ENCODE peak calls at places on chromosomes 7 and 10, in six cellular contexts. R, Q, P, J, U and A are unnamed samples.

GRCh38 chr10:49370326-49371100 is 25.4 kb downstream of the DRGX start:
- DNase-seq in U (no peak), J (no peak), Q (no peak), P (no peak), R (no peak), A (no peak)

GRCh38 chr10:67607472-67607871 is 88.5 kb downstream of the CTNNA3 start:
- DNase-seq in J (no peak), Q (no peak), R (no peak), U (no peak), P (peak; percentile 17), A (no peak)

GRCh38 chr10:33008499-33009243 is 50.6 kb upstream of the ITGB1 start:
- DNase-seq in J (peak; percentile 74), Q (no peak), P (peak; percentile 96), U (peak; percentile 84), R (peak; percentile 37), A (peak; percentile 72)

GRCh38 chr7:129456421-129456820 is 22.2 kb downstream of the STRIP2 start:
- DNase-seq in R (no peak), P (no peak), U (no peak), Q (no peak), J (no peak), A (no peak)

GRCh38 chr7:16732828-16733227 is 20.7 kb upstream of the TSPAN13 start:
- DNase-seq in Q (no peak), P (no peak), R (no peak), J (no peak), U (no peak), A (no peak)

GRCh38 chr10:132374176-132374575 is 22.8 kb upstream of the PWWP2B start:
- DNase-seq in R (no peak), Q (peak; percentile 21), J (no peak), P (no peak), U (no peak), A (no peak)

GRCh38 chr10:115950320-115950719 is 322.7 kb downstream of the GFRA1 start:
- DNase-seq in U (no peak), R (no peak), Q (no peak), J (no peak), P (no peak), A (peak; percentile 16)

GRCh38 chr10:5927306-5927705 is 37.3 kb downstream of the FBH1 start:
- DNase-seq in J (no peak), U (no peak), Q (no peak), R (no peak), P (no peak), A (peak; percentile 67)

GRCh38 chr7:123784263-123784662 is 35.5 kb upstream of the WASL start:
- DNase-seq in J (no peak), Q (no peak), R (no peak), P (peak; percentile 63), U (no peak), A (no peak)

GRCh38 chr10:69742928-69743602 is 58.6 kb upstream of the COL13A1 start:
- DNase-seq in P (peak; percentile 75), Q (peak; percentile 67), R (peak; percentile 67), U (peak; percentile 51), J (no peak), A (no peak)

DNA sequence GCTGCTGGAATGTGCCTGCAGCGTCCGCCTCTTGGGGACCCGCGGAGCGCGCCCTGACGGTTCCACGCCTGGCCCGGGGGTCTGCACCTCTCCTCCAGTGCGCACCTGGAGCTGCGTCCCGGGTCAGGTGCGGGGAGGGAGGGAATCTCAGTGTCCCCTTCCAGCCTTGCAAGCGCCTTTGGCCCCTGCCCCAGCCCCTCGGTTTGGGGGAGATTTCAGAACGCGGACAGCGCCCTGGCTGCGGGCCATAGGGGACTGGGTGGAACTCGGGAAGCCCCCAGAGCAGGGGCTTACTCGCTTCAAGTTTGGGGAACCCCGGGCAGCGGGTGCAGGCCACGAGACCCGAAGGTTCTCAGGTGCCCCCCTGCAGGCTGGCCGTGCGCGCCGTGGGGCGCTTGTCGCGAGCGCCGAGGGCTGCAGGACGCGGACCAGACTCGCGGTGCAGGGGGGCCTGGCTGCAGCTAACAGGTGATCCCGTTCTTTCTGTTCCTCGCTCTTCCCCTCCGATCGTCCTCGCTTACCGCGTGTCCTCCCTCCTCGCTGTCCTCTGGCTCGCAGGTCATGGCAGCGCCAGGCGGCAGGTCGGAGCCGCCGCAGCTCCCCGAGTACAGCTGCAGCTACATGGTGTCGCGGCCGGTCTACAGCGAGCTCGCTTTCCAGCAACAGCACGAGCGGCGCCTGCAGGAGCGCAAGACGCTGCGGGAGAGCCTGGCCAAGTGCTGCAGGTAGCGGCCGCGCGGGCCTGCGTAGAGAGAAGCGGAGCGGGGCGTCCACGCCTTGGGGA is 645 bp downstream of the SLC26A4 start:
- DNase-seq in J (peak; percentile 64), R (peak; percentile 78), Q (peak; percentile 74), U (no peak), P (peak; percentile 61), A (no peak)
- TF ChIP-seq CTCF in J (peak; percentile 18), R (peak; percentile 55), Q (no peak), U (peak; percentile 26), P (peak; percentile 34), A (peak; percentile 16)

DNA sequence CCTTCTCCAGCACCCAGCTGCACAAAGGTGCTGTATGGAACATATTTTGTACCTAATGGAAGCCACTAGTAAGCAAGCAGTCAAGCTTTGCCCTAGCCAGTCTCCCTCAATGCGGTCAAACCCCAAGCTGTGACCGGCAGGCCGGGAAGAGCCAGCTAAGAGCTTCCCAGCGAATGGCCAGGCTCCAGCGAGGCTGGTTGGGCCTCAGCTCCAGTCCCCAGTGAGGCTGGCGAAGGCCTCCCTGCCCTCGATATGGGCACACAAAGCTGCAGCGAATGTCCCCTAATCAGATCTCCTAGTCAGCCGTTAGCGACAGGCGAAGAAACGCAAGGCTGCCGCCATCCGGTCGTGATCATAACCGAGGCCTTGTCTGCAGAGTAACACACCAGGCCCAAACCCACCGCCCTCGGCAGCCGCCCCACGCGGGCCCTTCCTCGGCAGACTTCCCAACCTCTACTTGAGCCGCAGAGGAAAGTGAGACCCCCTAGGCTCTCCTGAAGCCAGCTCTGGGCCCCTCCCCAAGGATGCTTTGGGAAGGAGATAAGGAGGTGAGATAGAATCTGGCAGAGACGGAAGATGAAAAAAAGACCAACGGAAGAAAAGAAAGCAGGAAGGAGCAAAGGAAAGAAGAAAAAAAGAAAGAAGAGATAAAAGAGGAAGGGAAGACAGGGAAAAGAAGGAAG is 3.1 kb upstream of the HOXA9 start:
- DNase-seq in R (no peak), U (no peak), P (no peak), Q (no peak), J (peak; percentile 79), A (no peak)
- TF ChIP-seq CTCF in R (no peak), U (no peak), P (no peak), Q (no peak), J (no peak), A (no peak)

GRCh38 chr7:99461221-99461620 is 4.7 kb downstream of the ATP5MF start:
- DNase-seq in R (no peak), P (no peak), Q (no peak), J (no peak), U (no peak), A (no peak)

GRCh38 chr7:99460651-99461050 is 5.3 kb downstream of the ATP5MF start:
- DNase-seq in P (no peak), U (no peak), R (no peak), Q (no peak), J (peak; percentile 73), A (no peak)

GRCh38 chr7:99457050-99457645 is 8.8 kb downstream of the ATP5MF start:
- DNase-seq in J (no peak), Q (no peak), P (no peak), R (no peak), U (no peak), A (no peak)

GRCh38 chr7:99457646-99458493 is 8.1 kb downstream of the ATP5MF start:
- DNase-seq in Q (no peak), R (no peak), U (no peak), P (no peak), J (no peak), A (no peak)

GRCh38 chr7:99459087-99459486 is 6.9 kb downstream of the ATP5MF start:
- DNase-seq in U (no peak), R (peak; percentile 46), P (peak; percentile 49), J (no peak), Q (no peak), A (no peak)
- TF ChIP-seq CTCF in U (peak; percentile 58), R (peak; percentile 64), P (peak; percentile 52), J (peak; percentile 10), Q (no peak), A (no peak)

GRCh38 chr10:9868499-9868898 is 1149.2 kb upstream of the CELF2 start:
- DNase-seq in Q (no peak), J (no peak), P (no peak), R (no peak), U (no peak), A (no peak)
- TF ChIP-seq CTCF in Q (no peak), J (no peak), P (no peak), R (no peak), U (no peak), A (no peak)

GRCh38 chr7:39686261-39686924 is 63.0 kb downstream of the RALA start:
- DNase-seq in R (no peak), Q (no peak), U (no peak), J (no peak), P (no peak), A (no peak)
- TF ChIP-seq CTCF in R (no peak), Q (no peak), U (no peak), J (no peak), P (no peak), A (no peak)

DNA sequence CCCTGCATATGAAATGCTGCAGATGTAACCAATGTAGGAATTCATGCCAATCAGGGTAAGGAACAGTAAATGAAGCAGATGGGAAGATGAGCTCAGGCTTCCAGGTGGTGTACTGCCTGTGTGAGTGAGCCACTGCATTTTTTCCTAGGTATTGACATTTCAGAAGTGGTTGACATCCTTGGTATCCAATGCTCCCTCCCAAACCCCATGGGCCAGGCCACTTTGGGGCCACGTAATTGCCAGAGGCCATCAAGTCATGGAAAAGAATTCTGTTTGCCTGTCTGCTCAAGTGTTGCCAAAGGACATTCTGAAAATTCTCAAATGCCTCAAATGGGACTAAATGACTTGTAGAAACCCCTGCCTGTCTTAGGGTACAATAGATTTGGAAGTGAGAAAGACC is 384.6 kb downstream of the GATA3 start:
- DNase-seq in U (no peak), P (no peak), J (no peak), R (no peak), Q (no peak), A (no peak)
- TF ChIP-seq CTCF in U (no peak), P (no peak), J (no peak), R (no peak), Q (no peak), A (no peak)

GRCh38 chr10:79608505-79609375 is 2.0 kb upstream of the SFTPA1 start:
- DNase-seq in R (peak; percentile 67), U (no peak), Q (no peak), P (peak; percentile 33), J (peak; percentile 14), A (no peak)
- TF ChIP-seq CTCF in R (peak; percentile 94), U (peak; percentile 86), Q (no peak), P (peak; percentile 75), J (peak; percentile 71), A (peak; percentile 55)

GRCh38 chr7:54877683-54878082 is 118.7 kb upstream of the SEC61G start:
- DNase-seq in P (peak; percentile 51), J (peak; percentile 46), R (no peak), U (no peak), Q (no peak), A (no peak)
- TF ChIP-seq CTCF in P (peak; percentile 35), J (peak; percentile 27), R (no peak), U (peak; percentile 28), Q (no peak), A (no peak)